ENCODE peak calls at places on chromosomes 6 and 20, in four cellular contexts. One of them, this sample, is unnamed.

GRCh38 chr6:105482227-105482839 is 79.5 kb upstream of the PREP start:
- DNase-seq in AG08395: peak
- DNase-seq in astrocyte of the spinal cord: peak
- DNase-seq in colonic mucosa: no peak
- DNase-seq in this sample: peak

GRCh38 chr20:63508072-63508768 is 9.3 kb upstream of the EEF1A2 start:
- DNase-seq in AG08395: no peak
- DNase-seq in astrocyte of the spinal cord: no peak
- DNase-seq in colonic mucosa: no peak
- DNase-seq in this sample: no peak

GRCh38 chr20:48791014-48791413 is 36.8 kb downstream of the PREX1 start:
- DNase-seq in AG08395: no peak
- DNase-seq in astrocyte of the spinal cord: peak
- DNase-seq in colonic mucosa: no peak
- DNase-seq in this sample: peak

GRCh38 chr6:110359554-110359953 is 1.4 kb upstream of the METTL24 start:
- DNase-seq in AG08395: no peak
- DNase-seq in astrocyte of the spinal cord: peak
- DNase-seq in colonic mucosa: no peak
- DNase-seq in this sample: no peak

GRCh38 chr20:17612287-17612974 is 42.6 kb downstream of the DSTN start:
- DNase-seq in AG08395: peak
- DNase-seq in astrocyte of the spinal cord: peak
- DNase-seq in colonic mucosa: no peak
- DNase-seq in this sample: peak

GRCh38 chr6:32973934-32974333 is 5.5 kb downstream of the BRD2 start:
- DNase-seq in AG08395: peak
- DNase-seq in astrocyte of the spinal cord: peak
- DNase-seq in colonic mucosa: peak
- DNase-seq in this sample: peak

GRCh38 chr6:25165181-25165580 is 114.0 kb upstream of the CARMIL1 start:
- DNase-seq in AG08395: no peak
- DNase-seq in astrocyte of the spinal cord: no peak
- DNase-seq in colonic mucosa: no peak
- DNase-seq in this sample: no peak

GRCh38 chr6:42142118-42142835 is at the start of gene C6orf132:
- DNase-seq in AG08395: peak
- DNase-seq in astrocyte of the spinal cord: peak
- DNase-seq in colonic mucosa: peak
- DNase-seq in this sample: peak

GRCh38 chr20:48791666-48792071 is 36.1 kb downstream of the PREX1 start:
- DNase-seq in AG08395: peak
- DNase-seq in astrocyte of the spinal cord: peak
- DNase-seq in colonic mucosa: no peak
- DNase-seq in this sample: no peak

GRCh38 chr6:143498428-143498827 is 13.1 kb downstream of the FUCA2 start:
- DNase-seq in AG08395: no peak
- DNase-seq in astrocyte of the spinal cord: no peak
- DNase-seq in colonic mucosa: no peak
- DNase-seq in this sample: no peak

GRCh38 chr6:45432944-45433343 is 55.2 kb upstream of the SUPT3H start:
- DNase-seq in AG08395: no peak
- DNase-seq in astrocyte of the spinal cord: peak
- DNase-seq in colonic mucosa: no peak
- DNase-seq in this sample: no peak

GRCh38 chr6:41451515-41452163 is 94.5 kb upstream of the FOXP4 start:
- DNase-seq in AG08395: peak
- DNase-seq in astrocyte of the spinal cord: no peak
- DNase-seq in colonic mucosa: no peak
- DNase-seq in this sample: no peak

GRCh38 chr20:63123326-63123725 is 92.6 kb downstream of the YTHDF1 start:
- DNase-seq in AG08395: no peak
- DNase-seq in astrocyte of the spinal cord: no peak
- DNase-seq in colonic mucosa: no peak
- DNase-seq in this sample: no peak

GRCh38 chr6:4268171-4268570 is 132.8 kb upstream of the ECI2 start:
- DNase-seq in AG08395: no peak
- DNase-seq in astrocyte of the spinal cord: no peak
- DNase-seq in colonic mucosa: no peak
- DNase-seq in this sample: no peak

GRCh38 chr6:53151676-53152075 is 3.0 kb upstream of the GCM1 start:
- DNase-seq in AG08395: no peak
- DNase-seq in astrocyte of the spinal cord: no peak
- DNase-seq in colonic mucosa: no peak
- DNase-seq in this sample: no peak

GRCh38 chr6:83921315-83921714 is 61.8 kb downstream of the CYB5R4 start:
- DNase-seq in AG08395: no peak
- DNase-seq in astrocyte of the spinal cord: no peak
- DNase-seq in colonic mucosa: no peak
- DNase-seq in this sample: no peak

This sample was measured in small intestine.